ENCODE peak calls at places on chromosomes 4 and X, in eight cellular contexts. H is stomach; Y is pancreas; C is cardiac muscle cell; U is CD4-positive, alpha-beta memory T cell; J is IMR-90; O is transverse colon; D is naive thymus-derived CD4-positive, alpha-beta T cell. R is an unnamed sample.

GRCh38 chr4:41122309-41122708 is 92.0 kb downstream of the APBB2 start:
- DNase-seq in H (no peak), Y (no peak), C (no peak), U (no peak), J (no peak), O (no peak), D (no peak), R (no peak)

GRCh38 chr4:1045193-1045594 is 33.8 kb downstream of the FGFRL1 start:
- DNase-seq in H (no peak), Y (peak; percentile 60), C (no peak), U (no peak), J (no peak), O (no peak), D (no peak), R (peak; percentile 70)

GRCh38 chrX:13898603-13899002 is 81.7 kb upstream of the GPM6B start:
- DNase-seq in H (no peak), Y (no peak), C (no peak), U (no peak), J (peak; percentile 71), O (no peak), D (no peak), R (no peak)

GRCh38 chr4:40316333-40316781 is 18.8 kb upstream of the CHRNA9 start:
- DNase-seq in H (no peak), Y (no peak), C (no peak), U (peak; percentile 68), J (peak; percentile 93), O (no peak), D (peak; percentile 66), R (no peak)

GRCh38 chr4:153651041-153651960 is 32.8 kb upstream of the TLR2 start:
- DNase-seq in H (no peak), Y (no peak), C (no peak), U (peak; percentile 51), J (no peak), O (peak; percentile 28), D (peak; percentile 67), R (peak; percentile 83)

GRCh38 chr4:96073446-96073845 is 233.6 kb downstream of the PDHA2 start:
- DNase-seq in H (no peak), Y (no peak), C (no peak), U (no peak), J (no peak), O (no peak), D (no peak), R (no peak)

GRCh38 chr4:150280081-150280950 is 202.1 kb downstream of the DCLK2 start:
- DNase-seq in H (no peak), Y (no peak), C (no peak), U (no peak), J (peak; percentile 86), O (no peak), D (no peak), R (no peak)

GRCh38 chr4:30073001-30073710 is 647.0 kb upstream of the PCDH7 start:
- DNase-seq in H (no peak), Y (no peak), C (no peak), U (no peak), J (no peak), O (no peak), D (no peak), R (no peak)

GRCh38 chr4:26120098-26120795 is 200.6 kb upstream of the RBPJ start:
- DNase-seq in H (no peak), Y (no peak), C (no peak), U (no peak), J (no peak), O (no peak), D (no peak), R (no peak)

GRCh38 chrX:33307954-33308353 is 96.6 kb upstream of the DMD start:
- DNase-seq in H (no peak), Y (no peak), C (no peak), U (no peak), J (peak; percentile 41), O (no peak), D (no peak), R (no peak)

GRCh38 chr4:167544391-167544790 is 310.1 kb upstream of the SPOCK3 start:
- DNase-seq in H (no peak), Y (no peak), C (no peak), U (no peak), J (no peak), O (no peak), D (no peak), R (no peak)

GRCh38 chr4:13544556-13545393 is 467 bp upstream of the NKX3-2 start:
- DNase-seq in H (peak; percentile 63), Y (peak; percentile 78), C (peak; percentile 86), U (no peak), J (peak; percentile 64), O (peak; percentile 81), D (no peak), R (no peak)

GRCh38 chr4:117699595-117699994 is 334.7 kb upstream of the NDST3 start:
- DNase-seq in H (no peak), Y (no peak), C (no peak), U (no peak), J (no peak), O (no peak), D (no peak), R (no peak)

GRCh38 chr4:122536001-122536400 is 79.5 kb upstream of the IL2 start:
- DNase-seq in H (no peak), Y (no peak), C (no peak), U (no peak), J (peak; percentile 1), O (no peak), D (no peak), R (no peak)

GRCh38 chr4:110787109-110787508 is 164.2 kb upstream of the PITX2 start:
- DNase-seq in H (no peak), Y (no peak), C (no peak), U (no peak), J (peak; percentile 14), O (no peak), D (no peak), R (no peak)

GRCh38 chr4:10115271-10115656 is 1.3 kb downstream of the WDR1 start:
- DNase-seq in H (no peak), Y (no peak), C (no peak), U (no peak), J (peak; percentile 60), O (peak; percentile 27), D (no peak), R (no peak)
- H3K4me1 ChIP-seq in H (peaks cover 72% of the 10 kb centered on the region), Y (peaks cover 11% of the 10 kb centered on the region), C (peaks cover 43% of the 10 kb centered on the region), U (peaks cover 76% of the 10 kb centered on the region), J (peaks cover 33% of the 10 kb centered on the region), O (peaks cover 60% of the 10 kb centered on the region), D (peaks cover 50% of the 10 kb centered on the region), R (peaks cover 5% of the 10 kb centered on the region)

DNA sequence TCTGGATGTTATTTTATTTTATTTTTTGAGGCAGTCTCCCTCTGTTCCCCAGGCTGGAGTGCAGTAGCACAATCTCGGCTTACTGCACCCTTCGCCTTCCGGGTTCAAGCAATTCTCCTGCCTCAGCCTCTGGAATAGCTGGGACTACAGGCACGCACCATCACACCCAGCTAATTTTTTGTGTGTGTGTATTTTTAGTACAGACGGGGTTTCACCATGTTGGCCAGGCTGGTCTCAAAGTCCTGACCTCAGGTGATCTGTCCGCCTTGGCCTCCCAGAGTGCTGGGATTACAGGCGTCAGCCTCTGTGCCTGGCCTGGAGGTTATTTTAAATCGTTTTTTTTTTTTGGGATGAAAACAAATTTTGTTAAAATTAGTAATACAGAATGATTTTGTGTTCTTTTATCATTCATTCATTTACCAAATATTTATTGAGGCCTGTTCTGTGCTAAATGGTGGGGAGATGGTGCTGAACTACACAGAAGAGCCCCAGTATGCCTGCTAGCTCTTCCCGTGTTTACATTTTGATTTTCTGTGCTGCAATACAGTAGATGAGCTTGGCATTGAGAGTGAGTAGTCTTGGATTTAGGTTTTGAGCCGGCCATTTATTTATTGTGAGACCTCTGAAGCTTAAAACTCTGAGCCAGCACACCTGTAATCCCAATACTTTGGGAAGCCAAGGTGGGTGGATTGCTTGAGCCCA is 22.7 kb downstream of the ADD1 start:
- DNase-seq in H (no peak), Y (no peak), C (no peak), U (no peak), J (no peak), O (no peak), D (no peak), R (no peak)
- H3K4me1 ChIP-seq in H (peaks cover 87% of the 10 kb centered on the region), Y (peaks cover 76% of the 10 kb centered on the region), C (peaks cover 80% of the 10 kb centered on the region), U (peaks cover 77% of the 10 kb centered on the region), J (peaks cover 36% of the 10 kb centered on the region), O (peaks cover 83% of the 10 kb centered on the region), D (peaks cover 12% of the 10 kb centered on the region), R (peaks cover 9% of the 10 kb centered on the region)

GRCh38 chrX:107723501-107723900 is 52.1 kb downstream of the TSC22D3 start:
- DNase-seq in H (no peak), Y (no peak), C (no peak), U (no peak), J (no peak), O (no peak), D (no peak), R (no peak)
- H3K4me1 ChIP-seq in H (peaks cover 35% of the 10 kb centered on the region), Y (peaks cover 29% of the 10 kb centered on the region), C (peaks cover 70% of the 10 kb centered on the region), U (peaks cover 2% of the 10 kb centered on the region), J (no peaks in the 10 kb centered on the region), O (peaks cover 11% of the 10 kb centered on the region), D (no peaks in the 10 kb centered on the region), R (peaks cover 2% of the 10 kb centered on the region)

GRCh38 chr4:37983951-37984350 is 23.8 kb downstream of the PTTG2 start:
- DNase-seq in H (no peak), Y (no peak), C (no peak), U (no peak), J (peak; percentile 31), O (no peak), D (no peak), R (no peak)
- H3K4me1 ChIP-seq in H (no peaks in the 10 kb centered on the region), Y (peaks cover 14% of the 10 kb centered on the region), C (peaks cover 10% of the 10 kb centered on the region), U (peaks cover 8% of the 10 kb centered on the region), J (peaks cover 11% of the 10 kb centered on the region), O (peaks cover 13% of the 10 kb centered on the region), D (peaks cover 3% of the 10 kb centered on the region), R (peaks cover 7% of the 10 kb centered on the region)

GRCh38 chr4:48041535-48042137 is 25.1 kb downstream of the NIPAL1 start:
- DNase-seq in H (no peak), Y (no peak), C (no peak), U (no peak), J (no peak), O (peak; percentile 35), D (no peak), R (no peak)

GRCh38 chr4:48046059-48046458 is 29.5 kb downstream of the NIPAL1 start:
- DNase-seq in H (peak; percentile 50), Y (no peak), C (no peak), U (no peak), J (no peak), O (no peak), D (no peak), R (no peak)

GRCh38 chr4:48044298-48044697 is 27.7 kb downstream of the NIPAL1 start:
- DNase-seq in H (no peak), Y (no peak), C (no peak), U (no peak), J (no peak), O (no peak), D (no peak), R (no peak)

GRCh38 chr4:48042979-48043461 is 26.4 kb downstream of the NIPAL1 start:
- DNase-seq in H (no peak), Y (no peak), C (no peak), U (no peak), J (no peak), O (no peak), D (no peak), R (no peak)

GRCh38 chr4:48043504-48043903 is 26.9 kb downstream of the NIPAL1 start:
- DNase-seq in H (no peak), Y (no peak), C (no peak), U (no peak), J (no peak), O (no peak), D (no peak), R (no peak)
- H3K4me1 ChIP-seq in H (peaks cover 26% of the 10 kb centered on the region), Y (peaks cover 24% of the 10 kb centered on the region), C (peaks cover 25% of the 10 kb centered on the region), U (peaks cover 57% of the 10 kb centered on the region), J (no peaks in the 10 kb centered on the region), O (peaks cover 17% of the 10 kb centered on the region), D (peaks cover 34% of the 10 kb centered on the region), R (peaks cover 2% of the 10 kb centered on the region)

R was measured in aorta.